ENCODE peak calls at places on chromosomes 13 and 19, in seven cellular contexts. R, L, B, J, F, Q and S are unnamed samples.
A peak's percentile ranks its signal among the peaks of the same experiment; 100 is the strongest.

GRCh38 chr13:92966341-92966740 is 260.3 kb upstream of the GPC6 start:
- DNase-seq in J (no peak), B (no peak), Q (no peak), L (no peak), F (no peak), R (no peak), S (no peak)

GRCh38 chr13:109205315-109205714 is 575.9 kb downstream of the MYO16 start:
- DNase-seq in R (no peak), L (no peak), F (no peak), Q (no peak), B (no peak), J (no peak), S (no peak)

GRCh38 chr13:51769455-51770127 is 34.4 kb downstream of the DHRS12 start:
- DNase-seq in B (peak; percentile 59), L (no peak), Q (no peak), J (no peak), R (peak; percentile 85), F (no peak), S (peak; percentile 75)

GRCh38 chr19:6761053-6761676 is 6.1 kb downstream of the SH2D3A start:
- DNase-seq in R (no peak), J (no peak), Q (no peak), F (no peak), L (peak; percentile 55), B (no peak), S (no peak)

GRCh38 chr19:40802300-40803169 is 3.5 kb downstream of the EGLN2 start:
- DNase-seq in F (no peak), B (no peak), R (peak; percentile 81), L (peak; percentile 13), J (no peak), Q (no peak), S (no peak)

GRCh38 chr19:4967738-4968461 is 1.0 kb upstream of the KDM4B start:
- DNase-seq in F (no peak), J (no peak), B (peak; percentile 74), R (no peak), Q (no peak), L (no peak), S (no peak)

GRCh38 chr19:24054044-24054935 is 32.7 kb upstream of the ZNF254 start:
- DNase-seq in Q (no peak), J (no peak), F (no peak), R (no peak), L (peak; percentile 25), B (peak; percentile 96), S (no peak)

GRCh38 chr13:44015133-44015532 is 135.4 kb downstream of the LACC1 start:
- DNase-seq in J (no peak), B (no peak), R (no peak), Q (no peak), F (no peak), L (no peak), S (no peak)

GRCh38 chr13:45178349-45179142 is 22.3 kb downstream of the KCTD4 start:
- DNase-seq in B (peak; percentile 14), F (no peak), R (no peak), Q (no peak), J (no peak), L (peak; percentile 22), S (no peak)